ENCODE peak calls at places on chromosomes 11 and 22, in eight cellular contexts. One of them, this sample, is unnamed. For H3K36me3, the result is how much of the 10 kb centered on the place peaks cover.

GRCh38 chr11:19321351-19321750 is 80.6 kb upstream of the E2F8 start:
- DNase-seq in cardiac muscle cell: no peak
- DNase-seq in transverse colon: no peak
- DNase-seq in heart right ventricle: no peak
- DNase-seq in heart left ventricle: no peak
- DNase-seq in colonic mucosa: no peak
- DNase-seq in bronchial epithelial cell: no peak
- DNase-seq in OCI-LY7: no peak
- DNase-seq in this sample: no peak

GRCh38 chr11:126991596-126991995 is 9.0 kb downstream of the KIRREL3 start:
- DNase-seq in cardiac muscle cell: no peak
- DNase-seq in transverse colon: no peak
- DNase-seq in heart right ventricle: no peak
- DNase-seq in heart left ventricle: no peak
- DNase-seq in colonic mucosa: no peak
- DNase-seq in bronchial epithelial cell: no peak
- DNase-seq in OCI-LY7: no peak
- DNase-seq in this sample: no peak

GRCh38 chr22:33288078-33288477 is 229.9 kb upstream of the SYN3 start:
- DNase-seq in cardiac muscle cell: no peak
- DNase-seq in transverse colon: no peak
- DNase-seq in heart right ventricle: no peak
- DNase-seq in heart left ventricle: no peak
- DNase-seq in colonic mucosa: no peak
- DNase-seq in bronchial epithelial cell: no peak
- DNase-seq in OCI-LY7: no peak
- DNase-seq in this sample: no peak

GRCh38 chr11:129705341-129705740 is 110.3 kb upstream of the TMEM45B start:
- DNase-seq in cardiac muscle cell: no peak
- DNase-seq in transverse colon: no peak
- DNase-seq in heart right ventricle: no peak
- DNase-seq in heart left ventricle: no peak
- DNase-seq in colonic mucosa: no peak
- DNase-seq in bronchial epithelial cell: peak
- DNase-seq in OCI-LY7: no peak
- DNase-seq in this sample: no peak

GRCh38 chr11:116882386-116882785 is 45.0 kb upstream of the APOA1 start:
- DNase-seq in cardiac muscle cell: no peak
- DNase-seq in transverse colon: no peak
- DNase-seq in heart right ventricle: no peak
- DNase-seq in heart left ventricle: no peak
- DNase-seq in colonic mucosa: no peak
- DNase-seq in bronchial epithelial cell: peak
- DNase-seq in OCI-LY7: no peak
- DNase-seq in this sample: no peak

GRCh38 chr11:67277231-67277961 is 11.1 kb downstream of the GRK2 start:
- DNase-seq in cardiac muscle cell: peak
- DNase-seq in transverse colon: peak
- DNase-seq in heart right ventricle: peak
- DNase-seq in heart left ventricle: peak
- DNase-seq in colonic mucosa: peak
- DNase-seq in bronchial epithelial cell: peak
- DNase-seq in OCI-LY7: peak
- DNase-seq in this sample: peak

GRCh38 chr11:79623375-79623774 is 182.5 kb upstream of the TENM4 start:
- DNase-seq in cardiac muscle cell: no peak
- DNase-seq in transverse colon: no peak
- DNase-seq in heart right ventricle: no peak
- DNase-seq in heart left ventricle: no peak
- DNase-seq in colonic mucosa: no peak
- DNase-seq in bronchial epithelial cell: no peak
- DNase-seq in OCI-LY7: no peak
- DNase-seq in this sample: no peak

GRCh38 chr22:18056161-18056666 is 21.6 kb upstream of the PEX26 start:
- DNase-seq in cardiac muscle cell: no peak
- DNase-seq in transverse colon: peak
- DNase-seq in heart right ventricle: no peak
- DNase-seq in heart left ventricle: peak
- DNase-seq in colonic mucosa: no peak
- DNase-seq in bronchial epithelial cell: peak
- DNase-seq in OCI-LY7: peak
- DNase-seq in this sample: peak

GRCh38 chr11:111922803-111923202 is 4.1 kb downstream of the C11orf52 start:
- DNase-seq in cardiac muscle cell: no peak
- DNase-seq in transverse colon: no peak
- DNase-seq in heart right ventricle: no peak
- DNase-seq in heart left ventricle: peak
- DNase-seq in colonic mucosa: peak
- DNase-seq in bronchial epithelial cell: peak
- DNase-seq in OCI-LY7: no peak
- DNase-seq in this sample: no peak

DNA sequence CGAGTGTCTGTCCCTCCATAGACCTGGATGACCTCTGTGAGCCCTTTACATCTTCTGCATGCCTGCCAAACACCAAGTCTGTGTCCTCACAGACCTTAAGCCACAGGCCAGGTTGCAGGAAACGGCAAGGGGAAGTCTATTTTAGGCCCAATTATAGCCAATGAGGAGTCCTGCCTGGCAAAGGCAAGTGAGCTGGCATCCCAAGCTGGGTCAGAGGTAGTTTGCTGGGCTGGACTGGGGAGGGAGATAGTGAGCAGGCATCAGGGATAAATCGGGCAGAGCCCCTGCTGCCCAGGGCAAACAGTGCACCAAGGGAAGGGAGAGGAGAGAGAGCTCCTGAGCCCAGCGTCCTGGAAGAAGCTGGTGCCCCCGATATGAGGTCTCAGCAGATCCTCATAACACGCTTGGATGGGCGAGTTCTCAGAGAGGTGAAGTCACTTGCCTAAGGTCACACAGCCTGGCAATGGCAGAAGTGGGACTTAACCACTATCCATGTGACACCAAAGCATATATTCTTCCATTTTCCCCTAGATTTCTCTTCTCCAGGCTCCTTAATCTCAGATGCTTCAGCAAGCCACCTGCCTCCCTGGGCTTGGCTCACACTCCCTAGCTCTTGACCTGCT is 3.7 kb upstream of the RELT start:
- DNase-seq in cardiac muscle cell: no peak
- DNase-seq in transverse colon: no peak
- DNase-seq in heart right ventricle: no peak
- DNase-seq in heart left ventricle: peak
- DNase-seq in colonic mucosa: no peak
- DNase-seq in bronchial epithelial cell: peak
- DNase-seq in OCI-LY7: peak
- DNase-seq in this sample: no peak
- TF ChIP-seq CTCF in cardiac muscle cell: peak
- TF ChIP-seq CTCF in transverse colon: no peak
- TF ChIP-seq CTCF in heart right ventricle: no peak
- TF ChIP-seq CTCF in heart left ventricle: no peak
- TF ChIP-seq CTCF in colonic mucosa: no peak
- TF ChIP-seq CTCF in bronchial epithelial cell: peak
- TF ChIP-seq CTCF in OCI-LY7: peak
- TF ChIP-seq CTCF in this sample: no peak

DNA sequence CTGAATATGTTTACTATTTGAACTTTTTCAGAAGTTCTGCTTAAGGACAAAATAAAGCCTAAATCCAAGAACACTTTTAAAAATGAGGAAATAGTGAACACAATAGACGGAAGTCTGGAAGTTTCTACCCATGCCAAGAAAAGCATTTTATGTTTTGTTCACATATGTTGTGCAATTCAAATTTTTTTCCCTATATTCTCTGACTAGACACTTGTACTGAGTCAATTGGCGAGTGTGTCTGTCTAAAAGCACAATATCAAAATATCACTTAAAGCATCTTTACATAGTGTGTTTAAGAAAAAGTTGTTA is 29.2 kb downstream of the INCENP start:
- DNase-seq in cardiac muscle cell: no peak
- DNase-seq in transverse colon: no peak
- DNase-seq in heart right ventricle: no peak
- DNase-seq in heart left ventricle: no peak
- DNase-seq in colonic mucosa: no peak
- DNase-seq in bronchial epithelial cell: no peak
- DNase-seq in OCI-LY7: no peak
- DNase-seq in this sample: no peak
- H3K36me3 ChIP-seq in cardiac muscle cell: under half
- H3K36me3 ChIP-seq in transverse colon: under half
- H3K36me3 ChIP-seq in heart right ventricle: under half
- H3K36me3 ChIP-seq in heart left ventricle: under half
- H3K36me3 ChIP-seq in colonic mucosa: under half
- H3K36me3 ChIP-seq in bronchial epithelial cell: under half
- H3K36me3 ChIP-seq in OCI-LY7: half or more
- H3K36me3 ChIP-seq in this sample: under half

GRCh38 chr22:37735054-37735453 is 38.2 kb downstream of the TRIOBP start:
- DNase-seq in cardiac muscle cell: peak
- DNase-seq in transverse colon: no peak
- DNase-seq in heart right ventricle: peak
- DNase-seq in heart left ventricle: peak
- DNase-seq in colonic mucosa: peak
- DNase-seq in bronchial epithelial cell: no peak
- DNase-seq in OCI-LY7: no peak
- DNase-seq in this sample: no peak

GRCh38 chr22:37733625-37734401 is 37.0 kb downstream of the TRIOBP start:
- DNase-seq in cardiac muscle cell: no peak
- DNase-seq in transverse colon: peak
- DNase-seq in heart right ventricle: no peak
- DNase-seq in heart left ventricle: no peak
- DNase-seq in colonic mucosa: peak
- DNase-seq in bronchial epithelial cell: no peak
- DNase-seq in OCI-LY7: no peak
- DNase-seq in this sample: no peak

GRCh38 chr22:37732699-37733607 is 36.1 kb downstream of the TRIOBP start:
- DNase-seq in cardiac muscle cell: no peak
- DNase-seq in transverse colon: no peak
- DNase-seq in heart right ventricle: no peak
- DNase-seq in heart left ventricle: no peak
- DNase-seq in colonic mucosa: no peak
- DNase-seq in bronchial epithelial cell: no peak
- DNase-seq in OCI-LY7: no peak
- DNase-seq in this sample: no peak

GRCh38 chr22:37734402-37734700 is 37.5 kb downstream of the TRIOBP start:
- DNase-seq in cardiac muscle cell: no peak
- DNase-seq in transverse colon: no peak
- DNase-seq in heart right ventricle: no peak
- DNase-seq in heart left ventricle: no peak
- DNase-seq in colonic mucosa: no peak
- DNase-seq in bronchial epithelial cell: no peak
- DNase-seq in OCI-LY7: no peak
- DNase-seq in this sample: no peak

DNA sequence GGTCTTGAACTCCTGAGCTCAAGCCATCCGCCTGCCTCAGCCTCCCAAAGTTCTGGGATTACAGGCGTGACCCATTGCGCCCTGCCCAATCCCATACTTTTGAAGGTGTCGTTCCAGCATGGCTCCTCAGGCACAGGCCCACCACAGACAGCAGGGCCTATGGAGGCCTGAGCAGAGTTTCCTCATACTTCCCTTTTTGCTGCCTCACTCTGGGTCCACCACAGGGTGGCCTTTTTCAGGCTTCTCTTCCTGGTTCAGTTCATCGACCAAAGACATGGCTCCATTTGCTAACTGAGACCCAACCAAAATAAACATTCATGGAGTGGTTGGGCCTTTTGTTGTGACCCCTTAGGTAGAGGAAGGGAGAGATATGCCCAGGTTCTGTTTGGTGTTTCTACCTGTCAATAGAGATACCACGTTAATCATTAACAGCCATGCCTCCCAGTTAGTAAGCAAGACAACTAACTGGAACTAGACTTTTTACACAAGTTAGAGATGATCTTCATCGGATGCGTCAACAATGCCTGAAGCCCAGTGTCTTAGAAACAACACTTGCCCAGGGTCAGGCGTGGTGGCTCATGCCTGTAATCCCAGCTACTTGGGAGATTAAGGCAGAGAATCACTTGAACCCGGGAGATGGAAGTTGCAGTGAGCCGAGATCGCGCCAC is 35.1 kb downstream of the TRIOBP start:
- DNase-seq in cardiac muscle cell: no peak
- DNase-seq in transverse colon: peak
- DNase-seq in heart right ventricle: no peak
- DNase-seq in heart left ventricle: no peak
- DNase-seq in colonic mucosa: peak
- DNase-seq in bronchial epithelial cell: no peak
- DNase-seq in OCI-LY7: peak
- DNase-seq in this sample: no peak
- TF ChIP-seq CTCF in cardiac muscle cell: peak
- TF ChIP-seq CTCF in transverse colon: peak
- TF ChIP-seq CTCF in heart right ventricle: no peak
- TF ChIP-seq CTCF in heart left ventricle: no peak
- TF ChIP-seq CTCF in colonic mucosa: no peak
- TF ChIP-seq CTCF in bronchial epithelial cell: no peak
- TF ChIP-seq CTCF in OCI-LY7: peak
- TF ChIP-seq CTCF in this sample: peak

GRCh38 chr11:761526-762108 is 14.4 kb downstream of the TALDO1 start:
- DNase-seq in cardiac muscle cell: no peak
- DNase-seq in transverse colon: no peak
- DNase-seq in heart right ventricle: no peak
- DNase-seq in heart left ventricle: no peak
- DNase-seq in colonic mucosa: no peak
- DNase-seq in bronchial epithelial cell: no peak
- DNase-seq in OCI-LY7: no peak
- DNase-seq in this sample: no peak

GRCh38 chr11:764322-765024 is 12.8 kb downstream of the GATD1 start:
- DNase-seq in cardiac muscle cell: no peak
- DNase-seq in transverse colon: no peak
- DNase-seq in heart right ventricle: no peak
- DNase-seq in heart left ventricle: no peak
- DNase-seq in colonic mucosa: no peak
- DNase-seq in bronchial epithelial cell: no peak
- DNase-seq in OCI-LY7: no peak
- DNase-seq in this sample: peak

GRCh38 chr11:763073-763463 is 14.2 kb downstream of the GATD1 start:
- DNase-seq in cardiac muscle cell: no peak
- DNase-seq in transverse colon: peak
- DNase-seq in heart right ventricle: no peak
- DNase-seq in heart left ventricle: no peak
- DNase-seq in colonic mucosa: peak
- DNase-seq in bronchial epithelial cell: peak
- DNase-seq in OCI-LY7: no peak
- DNase-seq in this sample: peak

GRCh38 chr11:763549-764321 is 13.6 kb downstream of the GATD1 start:
- DNase-seq in cardiac muscle cell: no peak
- DNase-seq in transverse colon: no peak
- DNase-seq in heart right ventricle: no peak
- DNase-seq in heart left ventricle: no peak
- DNase-seq in colonic mucosa: no peak
- DNase-seq in bronchial epithelial cell: no peak
- DNase-seq in OCI-LY7: no peak
- DNase-seq in this sample: peak

DNA sequence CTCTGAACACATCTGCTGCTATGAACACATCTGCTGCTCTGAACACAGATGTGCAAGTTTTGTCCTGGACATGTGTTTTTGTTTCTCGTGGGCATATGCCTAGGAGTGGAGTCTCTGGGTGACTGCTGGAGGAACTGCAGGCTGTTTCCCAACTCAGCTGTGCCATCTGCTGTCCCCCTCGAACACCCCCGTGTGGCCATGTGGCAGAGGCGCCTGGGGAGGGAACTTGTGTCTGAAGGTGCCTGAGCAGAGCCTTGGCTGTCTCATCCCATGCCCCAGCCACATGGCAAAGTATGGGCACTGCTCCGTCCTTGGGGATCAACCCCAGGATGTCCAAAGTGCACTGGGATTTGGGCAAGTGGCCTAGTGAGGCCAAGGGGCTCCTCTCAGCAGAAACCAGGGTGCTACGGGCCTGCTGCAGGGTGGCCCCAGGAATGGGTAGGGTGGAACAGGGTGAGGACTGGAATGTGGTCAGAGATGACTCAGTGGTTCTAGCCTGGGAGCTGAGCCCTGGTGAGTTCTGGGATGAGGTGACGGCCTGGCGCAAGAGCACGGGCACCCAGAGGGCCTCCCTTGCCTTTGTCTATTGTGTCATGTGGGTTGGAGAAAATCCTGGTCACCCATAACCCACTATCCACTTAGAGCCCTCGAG is 14.7 kb downstream of the GATD1 start:
- DNase-seq in cardiac muscle cell: no peak
- DNase-seq in transverse colon: peak
- DNase-seq in heart right ventricle: no peak
- DNase-seq in heart left ventricle: no peak
- DNase-seq in colonic mucosa: peak
- DNase-seq in bronchial epithelial cell: peak
- DNase-seq in OCI-LY7: peak
- DNase-seq in this sample: peak
- H3K36me3 ChIP-seq in cardiac muscle cell: under half
- H3K36me3 ChIP-seq in transverse colon: under half
- H3K36me3 ChIP-seq in heart right ventricle: under half
- H3K36me3 ChIP-seq in heart left ventricle: under half
- H3K36me3 ChIP-seq in colonic mucosa: under half
- H3K36me3 ChIP-seq in bronchial epithelial cell: under half
- H3K36me3 ChIP-seq in OCI-LY7: half or more
- H3K36me3 ChIP-seq in this sample: under half

This sample was measured in kidney.